ENCODE peak calls at places on chromosomes 1 and 21, in ten cellular contexts. S is activated naive CD4-positive, alpha-beta T cell treated with anti-CD3 and anti-CD28 coated beads, Interleukin-2, amount 50 U/mL, for 16 hours; T is H9; O is endothelial cell of umbilical vein; U is NCI-H774; D is GM18507; L is mesenteric fat pad; E is activated T-helper 1 cell treated with Interleukin-2 at 50 U/mL for 16 hours; N is activated CD4-positive, alpha-beta memory T cell treated with anti-CD3 and anti-CD28 coated beads, Interleukin-2, amount 10 ng/mL, durations not matched to agents 7 days and 5 days; W is ureter. M is an unnamed sample.

GRCh38 chr1:157161901-157162300 is 23.7 kb upstream of the ETV3 start:
- DNase-seq in S (no peak), T (no peak), O (no peak), U (no peak), D (no peak), L (no peak), E (no peak), N (no peak), W (no peak), M (no peak)

GRCh38 chr1:230222678-230223077 is 155.6 kb downstream of the GALNT2 start:
- DNase-seq in S (no peak), T (no peak), O (no peak), U (no peak), D (no peak), L (no peak), E (no peak), N (no peak), W (no peak), M (no peak)

GRCh38 chr1:56426587-56426986 is 152.8 kb downstream of the PLPP3 start:
- DNase-seq in S (no peak), T (no peak), O (no peak), U (no peak), D (no peak), L (no peak), E (no peak), N (no peak), W (no peak), M (no peak)

GRCh38 chr1:119279441-119280415 is 88.9 kb upstream of the HAO2 start:
- DNase-seq in S (no peak), T (no peak), O (peak), U (no peak), D (no peak), L (no peak), E (no peak), N (no peak), W (no peak), M (no peak)

GRCh38 chr1:11938722-11939526 is 4.4 kb downstream of the PLOD1 start:
- DNase-seq in S (no peak), T (no peak), O (no peak), U (no peak), D (no peak), L (no peak), E (no peak), N (no peak), W (no peak), M (no peak)

GRCh38 chr1:77282187-77282865 is 507 bp downstream of the AK5 start:
- DNase-seq in S (peak), T (peak), O (peak), U (no peak), D (no peak), L (no peak), E (no peak), N (peak), W (no peak), M (peak)

GRCh38 chr21:38241029-38241740 is 15.6 kb upstream of the KCNJ15 start:
- DNase-seq in S (no peak), T (no peak), O (peak), U (no peak), D (no peak), L (no peak), E (no peak), N (no peak), W (no peak), M (no peak)

GRCh38 chr1:1314237-1314586 is 5.8 kb downstream of the PUSL1 start:
- DNase-seq in S (no peak), T (no peak), O (no peak), U (no peak), D (no peak), L (no peak), E (no peak), N (no peak), W (no peak), M (no peak)

GRCh38 chr1:21932127-21932526 is 5.0 kb downstream of the HSPG2 start:
- DNase-seq in S (no peak), T (no peak), O (peak), U (no peak), D (no peak), L (no peak), E (no peak), N (no peak), W (no peak), M (no peak)

GRCh38 chr1:44044071-44044801 is 13.0 kb upstream of the SLC6A9 start:
- DNase-seq in S (no peak), T (no peak), O (no peak), U (no peak), D (no peak), L (no peak), E (no peak), N (no peak), W (no peak), M (no peak)

GRCh38 chr1:9425859-9426258 is 113.4 kb upstream of the SLC25A33 start:
- DNase-seq in S (no peak), T (no peak), O (no peak), U (no peak), D (no peak), L (no peak), E (no peak), N (no peak), W (no peak), M (no peak)

GRCh38 chr21:35265170-35265877 is 216.2 kb upstream of the RUNX1 start:
- DNase-seq in S (no peak), T (no peak), O (peak), U (no peak), D (no peak), L (no peak), E (no peak), N (no peak), W (no peak), M (no peak)

GRCh38 chr1:52551476-52552235 is 1.2 kb downstream of the TUT4 start:
- DNase-seq in S (peak), T (no peak), O (peak), U (peak), D (no peak), L (no peak), E (peak), N (peak), W (no peak), M (peak)

GRCh38 chr1:29319300-29320110 is 83.2 kb downstream of the PTPRU start:
- DNase-seq in S (no peak), T (no peak), O (no peak), U (no peak), D (no peak), L (peak), E (no peak), N (no peak), W (no peak), M (no peak)

M was measured in T follicular helper cell.